ENCODE peak calls at places on chromosomes 3 and 15, in four cellular contexts. A, Q, F and U are unnamed samples.

GRCh38 chr3:20990896-20991295 is 760.1 kb downstream of the ZNF385D start:
- DNase-seq in A (no peak), Q (no peak), F (no peak), U (peak; percentile 8)

GRCh38 chr3:107810195-107811071 is 280.4 kb downstream of the CD47 start:
- DNase-seq in A (no peak), Q (no peak), F (no peak), U (no peak)

GRCh38 chr3:195183071-195183776 is 87.7 kb downstream of the XXYLT1 start:
- DNase-seq in A (no peak), Q (no peak), F (no peak), U (no peak)

GRCh38 chr3:184796551-184796950 is 15.4 kb upstream of the VPS8 start:
- DNase-seq in A (no peak), Q (no peak), F (no peak), U (no peak)

GRCh38 chr3:65338571-65338970 is 650.8 kb upstream of the ADAMTS9 start:
- DNase-seq in A (no peak), Q (no peak), F (no peak), U (peak; percentile 83)

GRCh38 chr3:158258619-158259018 is 148.7 kb downstream of the RSRC1 start:
- DNase-seq in A (no peak), Q (no peak), F (no peak), U (no peak)

GRCh38 chr15:71129660-71130059 is 14.4 kb downstream of the THSD4 start:
- DNase-seq in A (no peak), Q (no peak), F (no peak), U (no peak)

GRCh38 chr3:126465928-126466564 is 9.6 kb downstream of the ZXDC start:
- DNase-seq in A (no peak), Q (no peak), F (no peak), U (no peak)

GRCh38 chr3:114218578-114219185 is 18.7 kb downstream of the ZNF80 start:
- DNase-seq in A (no peak), Q (no peak), F (peak; percentile 6), U (no peak)

GRCh38 chr3:5078151-5078550 is 43.9 kb upstream of the ARL8B start:
- DNase-seq in A (peak; percentile 66), Q (no peak), F (no peak), U (peak; percentile 71)

GRCh38 chr3:197428117-197428761 is 127.5 kb downstream of the BDH1 start:
- DNase-seq in A (peak; percentile 27), Q (no peak), F (peak; percentile 15), U (peak; percentile 73)

GRCh38 chr15:79408041-79408440 is 24.1 kb upstream of the MINAR1 start:
- DNase-seq in A (no peak), Q (no peak), F (no peak), U (no peak)

GRCh38 chr15:60074181-60074885 is 70.2 kb downstream of the FOXB1 start:
- DNase-seq in A (no peak), Q (no peak), F (no peak), U (peak; percentile 49)

GRCh38 chr3:54988302-54989022 is 60.6 kb upstream of the LRTM1 start:
- DNase-seq in A (no peak), Q (no peak), F (no peak), U (peak; percentile 60)

GRCh38 chr15:63050737-63051700 is 8.5 kb downstream of the TPM1 start:
- DNase-seq in A (no peak), Q (no peak), F (no peak), U (peak; percentile 68)

GRCh38 chr3:177944228-177944661 is 592.0 kb upstream of the KCNMB2 start:
- DNase-seq in A (no peak), Q (no peak), F (peak; percentile 36), U (no peak)

GRCh38 chr3:195259146-195259563 is 11.8 kb downstream of the XXYLT1 start:
- DNase-seq in A (peak; percentile 24), Q (no peak), F (peak; percentile 22), U (no peak)

GRCh38 chr3:14989943-14990753 is 42.8 kb downstream of the NR2C2 start:
- DNase-seq in A (no peak), Q (no peak), F (no peak), U (peak; percentile 26)

GRCh38 chr3:69294014-69294771 is 91.7 kb downstream of the FRMD4B start:
- DNase-seq in A (peak; percentile 99), Q (no peak), F (no peak), U (peak; percentile 61)